ENCODE peak calls at places on chromosome 7, in five cellular contexts. T is AG04450, A is MM.1S, L is heart right ventricle, I is cardiac fibroblast. R is an unnamed sample.

GRCh38 chr7:30710669-30711068 is 28.4 kb upstream of the CRHR2 start:
- DNase-seq in T (no peak), A (no peak), L (no peak), I (peak; percentile 4), R (no peak)

GRCh38 chr7:104791065-104791464 is 222.9 kb upstream of the KMT2E start:
- DNase-seq in T (no peak), A (no peak), L (no peak), I (peak; percentile 69), R (no peak)

GRCh38 chr7:42492895-42493294 is 255.9 kb upstream of the GLI3 start:
- DNase-seq in T (no peak), A (no peak), L (no peak), I (no peak), R (no peak)

GRCh38 chr7:85021090-85021704 is 165.7 kb downstream of the SEMA3D start:
- DNase-seq in T (no peak), A (no peak), L (no peak), I (peak; percentile 44), R (peak; percentile 34)

GRCh38 chr7:56287429-56288138 is 171.4 kb upstream of the NUPR2 start:
- DNase-seq in T (no peak), A (no peak), L (peak; percentile 30), I (no peak), R (no peak)

GRCh38 chr7:19522486-19522885 is 186.4 kb downstream of the POLR1F start:
- DNase-seq in T (no peak), A (no peak), L (no peak), I (peak; percentile 90), R (peak; percentile 40)

GRCh38 chr7:121459148-121459547 is 63.0 kb upstream of the FAM3C start:
- DNase-seq in T (no peak), A (no peak), L (no peak), I (no peak), R (no peak)

GRCh38 chr7:108459922-108460551 is 3.8 kb upstream of the NRCAM start:
- DNase-seq in T (no peak), A (peak; percentile 69), L (no peak), I (peak; percentile 65), R (peak; percentile 15)

DNA sequence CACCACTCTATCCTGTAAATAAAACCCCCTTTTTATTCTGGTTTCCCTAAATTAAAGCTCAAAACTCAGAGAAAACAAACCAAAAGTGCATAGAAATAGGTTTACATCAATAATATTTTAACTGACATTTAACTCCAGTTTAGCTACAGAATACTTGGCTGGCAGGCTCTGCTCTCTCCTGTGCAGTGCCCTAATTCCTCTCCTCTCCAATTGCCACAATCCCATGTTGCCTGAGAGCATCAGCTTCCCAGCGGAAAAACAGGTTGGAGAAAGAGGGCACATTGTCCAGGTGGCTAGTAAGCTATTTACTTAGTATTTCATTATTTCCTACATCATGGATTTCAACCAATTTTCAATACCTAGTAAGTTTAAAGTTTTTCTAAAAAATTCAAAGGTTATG is 8.7 kb downstream of the SEMA3E start:
- DNase-seq in T (no peak), A (no peak), L (no peak), I (no peak), R (no peak)
- TF ChIP-seq CTCF in T (no peak), A (no peak), L (no peak), I (no peak), R (no peak)

GRCh38 chr7:100676501-100677306 is 3.2 kb downstream of the GNB2 start:
- DNase-seq in T (no peak), A (no peak), L (no peak), I (no peak), R (no peak)
- H3K4me3 ChIP-seq in T (peak overlapping the region; percentile 90), A (peak overlapping the region; percentile 65), L (peak overlapping the region; percentile 95), I (peak overlapping the region; percentile 100), R (peak overlapping the region; percentile 92)

DNA sequence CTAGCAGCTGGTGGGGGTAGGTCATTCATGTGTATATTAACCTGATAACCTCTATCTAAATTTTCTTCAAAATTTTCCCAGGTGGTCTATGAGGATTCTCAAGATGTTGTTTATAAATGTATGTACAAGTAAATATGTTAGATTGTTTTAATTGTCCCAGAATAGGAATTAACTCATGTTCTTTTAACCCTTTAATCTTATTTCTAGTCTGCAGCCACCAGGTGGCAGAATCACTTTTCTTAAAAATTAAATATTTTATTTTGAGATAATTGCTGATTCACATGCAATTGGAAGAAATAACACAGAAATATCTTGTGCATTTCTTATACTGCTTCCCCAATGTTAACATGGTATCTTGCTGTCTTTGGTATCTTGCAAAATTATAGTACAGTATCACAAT is 589.5 kb downstream of the ARL4A start:
- DNase-seq in T (no peak), A (no peak), L (no peak), I (peak; percentile 24), R (no peak)
- TF ChIP-seq CTCF in T (peak; percentile 44), A (peak; percentile 30), L (no peak), I (peak; percentile 28), R (peak; percentile 25)

GRCh38 chr7:1176891-1177373 is 16.9 kb upstream of the ZFAND2A start:
- DNase-seq in T (no peak), A (peak; percentile 76), L (peak; percentile 69), I (peak; percentile 83), R (peak; percentile 44)

GRCh38 chr7:1172666-1173523 is 12.9 kb upstream of the ZFAND2A start:
- DNase-seq in T (no peak), A (no peak), L (no peak), I (no peak), R (no peak)

GRCh38 chr7:1174881-1175596 is 15.0 kb upstream of the ZFAND2A start:
- DNase-seq in T (no peak), A (no peak), L (no peak), I (no peak), R (no peak)

GRCh38 chr7:1175967-1176851 is 16.2 kb upstream of the ZFAND2A start:
- DNase-seq in T (no peak), A (peak; percentile 64), L (peak; percentile 88), I (peak; percentile 78), R (peak; percentile 65)

DNA sequence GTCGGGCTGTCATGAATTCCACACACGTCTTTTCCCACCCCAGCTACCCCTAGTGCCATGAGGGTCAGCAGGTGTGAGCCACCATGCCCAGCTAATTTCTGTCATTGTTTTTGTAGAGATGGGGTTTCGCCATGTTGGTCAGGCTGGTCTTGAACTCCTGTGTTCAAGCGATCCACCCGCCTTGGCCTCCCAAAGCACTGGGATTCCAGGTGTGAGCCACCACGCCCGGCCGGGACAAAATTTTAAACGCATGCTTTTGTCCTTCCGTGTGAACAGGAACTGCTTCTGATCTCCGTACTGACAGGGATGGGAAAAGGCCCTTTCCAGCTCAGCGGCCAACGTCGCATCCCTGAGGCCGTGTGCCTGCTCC is 15.6 kb upstream of the ZFAND2A start:
- DNase-seq in T (no peak), A (no peak), L (no peak), I (no peak), R (no peak)
- H3K4me3 ChIP-seq in T (no peak overlapping the region), A (peak overlapping the region; percentile 40), L (no peak overlapping the region), I (no peak overlapping the region), R (no peak overlapping the region)

GRCh38 chr7:22853674-22854157 is 31.1 kb upstream of the TOMM7 start:
- DNase-seq in T (no peak), A (peak; percentile 53), L (no peak), I (peak; percentile 36), R (peak; percentile 40)
- TF ChIP-seq CTCF in T (peak; percentile 36), A (peak; percentile 34), L (no peak), I (peak; percentile 20), R (no peak)

GRCh38 chr7:151245360-151246160 is 2.9 kb downstream of the SMARCD3 start:
- DNase-seq in T (no peak), A (peak; percentile 49), L (peak; percentile 53), I (no peak), R (no peak)

GRCh38 chr7:151243411-151244155 is 4.9 kb downstream of the SMARCD3 start:
- DNase-seq in T (no peak), A (peak; percentile 75), L (no peak), I (no peak), R (no peak)

GRCh38 chr7:151244156-151244870 is 4.2 kb downstream of the SMARCD3 start:
- DNase-seq in T (no peak), A (peak; percentile 61), L (no peak), I (peak; percentile 68), R (peak; percentile 41)

GRCh38 chr7:151246161-151247015 is 2.1 kb downstream of the SMARCD3 start:
- DNase-seq in T (no peak), A (no peak), L (no peak), I (no peak), R (no peak)

DNA sequence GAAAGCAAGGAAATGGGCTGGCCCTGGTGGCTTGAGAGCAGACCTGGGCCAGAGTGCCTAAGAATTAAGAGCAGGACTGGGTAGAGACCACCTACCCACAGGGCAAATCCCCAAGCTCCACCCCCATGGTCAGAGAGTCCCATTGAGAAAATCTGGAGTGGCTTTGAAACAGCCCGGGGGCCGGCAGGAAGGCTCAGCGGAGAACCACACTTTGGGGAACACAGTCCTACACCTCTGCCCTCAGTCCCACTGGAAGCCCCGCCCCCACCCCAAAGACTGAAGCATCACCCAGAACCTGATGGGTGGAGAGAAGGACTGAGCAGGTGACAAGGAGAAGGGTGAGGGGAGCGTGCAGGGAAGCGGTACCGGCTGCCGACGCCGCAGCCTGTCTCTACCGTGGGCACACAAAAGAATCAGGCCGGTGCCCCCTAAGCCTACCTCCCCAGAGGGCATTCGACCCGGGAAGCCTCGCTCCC is 3.6 kb downstream of the SMARCD3 start:
- DNase-seq in T (no peak), A (no peak), L (no peak), I (no peak), R (no peak)
- H3K4me3 ChIP-seq in T (peak overlapping the region; percentile 37), A (peak overlapping the region; percentile 50), L (peak overlapping the region; percentile 34), I (peak overlapping the region; percentile 21), R (peak overlapping the region; percentile 41)

GRCh38 chr7:91034459-91035368 is 229.5 kb upstream of the FZD1 start:
- DNase-seq in T (peak; percentile 29), A (peak; percentile 52), L (no peak), I (peak; percentile 73), R (peak; percentile 58)
- TF ChIP-seq CTCF in T (peak; percentile 79), A (peak; percentile 66), L (peak; percentile 38), I (peak; percentile 65), R (peak; percentile 86)

R was measured in AG10803.